ENCODE peak calls at places on chromosomes 4 and X, in four cellular contexts. One of them, this sample, is unnamed.

GRCh38 chr4:124060261-124060918 is 652.1 kb downstream of the ANKRD50 start:
- DNase-seq in prostate gland: peak
- DNase-seq in vagina: no peak
- DNase-seq in sigmoid colon: peak
- DNase-seq in this sample: peak

GRCh38 chr4:40335508-40335860 is 351 bp downstream of the CHRNA9 start:
- DNase-seq in vagina: no peak
- DNase-seq in prostate gland: no peak
- DNase-seq in sigmoid colon: no peak
- DNase-seq in this sample: no peak

GRCh38 chr4:85806346-85806745 is 331.4 kb downstream of the ARHGAP24 start:
- DNase-seq in prostate gland: no peak
- DNase-seq in sigmoid colon: no peak
- DNase-seq in vagina: no peak
- DNase-seq in this sample: no peak

GRCh38 chrX:31219174-31219573 is 147.3 kb upstream of the FTHL17 start:
- DNase-seq in sigmoid colon: no peak
- DNase-seq in prostate gland: no peak
- DNase-seq in vagina: no peak
- DNase-seq in this sample: no peak

GRCh38 chr4:184382189-184382846 is 92.0 kb downstream of the IRF2 start:
- DNase-seq in prostate gland: no peak
- DNase-seq in sigmoid colon: no peak
- DNase-seq in vagina: no peak
- DNase-seq in this sample: no peak

GRCh38 chr4:120517966-120518365 is 404.6 kb downstream of the PRDM5 start:
- DNase-seq in vagina: no peak
- DNase-seq in sigmoid colon: peak
- DNase-seq in prostate gland: peak
- DNase-seq in this sample: no peak

GRCh38 chr4:151355155-151355554 is 29.8 kb upstream of the SH3D19 start:
- DNase-seq in sigmoid colon: no peak
- DNase-seq in vagina: no peak
- DNase-seq in prostate gland: no peak
- DNase-seq in this sample: no peak

GRCh38 chrX:17375631-17376380 is 806 bp downstream of the NHS start:
- DNase-seq in vagina: no peak
- DNase-seq in sigmoid colon: peak
- DNase-seq in prostate gland: no peak
- DNase-seq in this sample: peak

GRCh38 chrX:71910526-71911022 is at the start of gene NHSL2:
- DNase-seq in prostate gland: no peak
- DNase-seq in vagina: no peak
- DNase-seq in sigmoid colon: peak
- DNase-seq in this sample: no peak

GRCh38 chr4:154614306-154614705 is 1.9 kb upstream of the FGG start:
- DNase-seq in vagina: no peak
- DNase-seq in sigmoid colon: no peak
- DNase-seq in prostate gland: no peak
- DNase-seq in this sample: no peak

GRCh38 chr4:80143305-80143679 is 54.0 kb upstream of the PRDM8 start:
- DNase-seq in prostate gland: no peak
- DNase-seq in sigmoid colon: no peak
- DNase-seq in vagina: no peak
- DNase-seq in this sample: no peak

GRCh38 chr4:37471971-37472370 is 214.2 kb downstream of the RELL1 start:
- DNase-seq in prostate gland: peak
- DNase-seq in sigmoid colon: no peak
- DNase-seq in vagina: no peak
- DNase-seq in this sample: peak

GRCh38 chrX:46912098-46912672 is at the start of gene JADE3:
- DNase-seq in sigmoid colon: peak
- DNase-seq in prostate gland: peak
- DNase-seq in vagina: no peak
- DNase-seq in this sample: peak

GRCh38 chr4:174383783-174384182 is 100.1 kb downstream of the CEP44 start:
- DNase-seq in prostate gland: no peak
- DNase-seq in vagina: no peak
- DNase-seq in sigmoid colon: no peak
- DNase-seq in this sample: no peak

GRCh38 chrX:7088968-7089615 is 58.4 kb upstream of the STS start:
- DNase-seq in sigmoid colon: no peak
- DNase-seq in vagina: no peak
- DNase-seq in prostate gland: no peak
- DNase-seq in this sample: no peak

GRCh38 chr4:23717528-23718248 is 172.2 kb downstream of the PPARGC1A start:
- DNase-seq in vagina: no peak
- DNase-seq in prostate gland: no peak
- DNase-seq in sigmoid colon: no peak
- DNase-seq in this sample: no peak

GRCh38 chr4:8552581-8553205 is 27.5 kb upstream of the GPR78 start:
- DNase-seq in vagina: no peak
- DNase-seq in prostate gland: no peak
- DNase-seq in sigmoid colon: no peak
- DNase-seq in this sample: no peak

GRCh38 chr4:112517067-112517588 is 1.1 kb upstream of the NEUROG2 start:
- DNase-seq in prostate gland: no peak
- DNase-seq in vagina: no peak
- DNase-seq in sigmoid colon: no peak
- DNase-seq in this sample: no peak

GRCh38 chr4:165359501-165359900 is 19.3 kb upstream of the CPE start:
- DNase-seq in prostate gland: no peak
- DNase-seq in vagina: no peak
- DNase-seq in sigmoid colon: no peak
- DNase-seq in this sample: no peak

GRCh38 chr4:185657699-185658098 is 122.4 kb upstream of the PDLIM3 start:
- DNase-seq in sigmoid colon: no peak
- DNase-seq in vagina: no peak
- DNase-seq in prostate gland: no peak
- DNase-seq in this sample: no peak

GRCh38 chr4:185656467-185656890 is 121.2 kb upstream of the PDLIM3 start:
- DNase-seq in prostate gland: peak
- DNase-seq in sigmoid colon: peak
- DNase-seq in vagina: no peak
- DNase-seq in this sample: peak

GRCh38 chr4:185657191-185657590 is 121.9 kb upstream of the PDLIM3 start:
- DNase-seq in prostate gland: no peak
- DNase-seq in sigmoid colon: peak
- DNase-seq in vagina: no peak
- DNase-seq in this sample: no peak

GRCh38 chr4:185654311-185654710 is 119.0 kb upstream of the PDLIM3 start:
- DNase-seq in vagina: no peak
- DNase-seq in prostate gland: no peak
- DNase-seq in sigmoid colon: no peak
- DNase-seq in this sample: no peak

GRCh38 chr4:185654965-185655554 is 119.8 kb upstream of the PDLIM3 start:
- DNase-seq in vagina: no peak
- DNase-seq in sigmoid colon: no peak
- DNase-seq in prostate gland: no peak
- DNase-seq in this sample: no peak
- TF ChIP-seq POLR2AphosphoS5 in vagina: no peak
- TF ChIP-seq POLR2AphosphoS5 in sigmoid colon: peak
- TF ChIP-seq POLR2AphosphoS5 in prostate gland: peak
- TF ChIP-seq POLR2AphosphoS5 in this sample: no peak

GRCh38 chr4:4694812-4695211 is 153.0 kb upstream of the STX18 start:
- DNase-seq in sigmoid colon: no peak
- DNase-seq in prostate gland: no peak
- DNase-seq in vagina: no peak
- DNase-seq in this sample: no peak

GRCh38 chr4:4694296-4694772 is 152.5 kb upstream of the STX18 start:
- DNase-seq in vagina: no peak
- DNase-seq in prostate gland: peak
- DNase-seq in sigmoid colon: no peak
- DNase-seq in this sample: no peak

GRCh38 chr4:4693755-4694295 is 152.0 kb upstream of the STX18 start:
- DNase-seq in prostate gland: no peak
- DNase-seq in sigmoid colon: no peak
- DNase-seq in vagina: no peak
- DNase-seq in this sample: no peak

GRCh38 chr4:4695497-4695896 is 153.6 kb upstream of the STX18 start:
- DNase-seq in vagina: no peak
- DNase-seq in prostate gland: no peak
- DNase-seq in sigmoid colon: no peak
- DNase-seq in this sample: no peak

DNA sequence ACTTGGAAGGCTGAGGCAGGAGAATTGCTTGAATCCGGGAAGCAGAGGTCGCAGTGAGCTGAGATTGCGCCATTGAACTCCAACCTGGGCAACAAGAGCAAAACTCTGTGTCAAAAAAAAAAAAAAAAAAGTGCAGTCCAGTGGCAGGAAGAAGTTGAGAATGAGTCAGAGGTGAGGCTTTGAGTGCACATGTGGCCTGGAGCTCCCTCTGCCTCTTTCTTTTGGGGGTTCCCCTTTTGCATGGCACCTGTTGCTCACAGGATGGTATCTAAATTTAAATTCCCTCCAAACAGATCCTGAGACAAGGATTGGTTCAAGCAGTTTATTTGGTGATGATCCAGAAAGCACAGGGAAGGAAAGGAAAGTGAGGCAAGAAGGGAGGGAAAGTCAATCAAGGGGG is 151.4 kb upstream of the STX18 start:
- DNase-seq in sigmoid colon: no peak
- DNase-seq in prostate gland: no peak
- DNase-seq in vagina: no peak
- DNase-seq in this sample: no peak
- TF ChIP-seq CTCF in sigmoid colon: no peak
- TF ChIP-seq CTCF in prostate gland: no peak
- TF ChIP-seq CTCF in vagina: no peak
- TF ChIP-seq CTCF in this sample: no peak

GRCh38 chrX:103066606-103067005 is 2.6 kb upstream of the BEX1 start:
- DNase-seq in sigmoid colon: no peak
- DNase-seq in prostate gland: no peak
- DNase-seq in vagina: no peak
- DNase-seq in this sample: no peak

GRCh38 chrX:103061486-103061885 is 2.5 kb downstream of the BEX1 start:
- DNase-seq in prostate gland: no peak
- DNase-seq in vagina: no peak
- DNase-seq in sigmoid colon: no peak
- DNase-seq in this sample: no peak

GRCh38 chrX:103063191-103063845 is 653 bp downstream of the BEX1 start:
- DNase-seq in prostate gland: no peak
- DNase-seq in vagina: no peak
- DNase-seq in sigmoid colon: no peak
- DNase-seq in this sample: no peak

GRCh38 chrX:103063918-103064434 is at the start of gene BEX1:
- DNase-seq in prostate gland: peak
- DNase-seq in vagina: no peak
- DNase-seq in sigmoid colon: peak
- DNase-seq in this sample: peak
- H3K4me3 ChIP-seq in prostate gland: peak
- H3K4me3 ChIP-seq in vagina: peak
- H3K4me3 ChIP-seq in sigmoid colon: peak
- H3K4me3 ChIP-seq in this sample: peak

GRCh38 chr4:38805530-38806145 is 1.0 kb upstream of the TLR1 start:
- DNase-seq in prostate gland: no peak
- DNase-seq in vagina: no peak
- DNase-seq in sigmoid colon: no peak
- DNase-seq in this sample: no peak

GRCh38 chr4:38800956-38801450 is 3.6 kb downstream of the TLR1 start:
- DNase-seq in sigmoid colon: no peak
- DNase-seq in vagina: no peak
- DNase-seq in prostate gland: no peak
- DNase-seq in this sample: no peak

GRCh38 chr4:38802561-38803355 is 1.8 kb downstream of the TLR1 start:
- DNase-seq in sigmoid colon: no peak
- DNase-seq in prostate gland: no peak
- DNase-seq in vagina: no peak
- DNase-seq in this sample: no peak

GRCh38 chr4:38804654-38805295 is at the start of gene TLR1:
- DNase-seq in vagina: no peak
- DNase-seq in sigmoid colon: no peak
- DNase-seq in prostate gland: no peak
- DNase-seq in this sample: no peak

GRCh38 chr4:38803833-38804653 is 548 bp downstream of the TLR1 start:
- DNase-seq in prostate gland: no peak
- DNase-seq in sigmoid colon: no peak
- DNase-seq in vagina: no peak
- DNase-seq in this sample: no peak
- TF ChIP-seq POLR2AphosphoS5 in prostate gland: no peak
- TF ChIP-seq POLR2AphosphoS5 in sigmoid colon: no peak
- TF ChIP-seq POLR2AphosphoS5 in vagina: no peak
- TF ChIP-seq POLR2AphosphoS5 in this sample: no peak

GRCh38 chr4:6680372-6681034 is 13.2 kb upstream of the S100P start:
- DNase-seq in vagina: no peak
- DNase-seq in prostate gland: no peak
- DNase-seq in sigmoid colon: no peak
- DNase-seq in this sample: no peak
- TF ChIP-seq CTCF in vagina: no peak
- TF ChIP-seq CTCF in prostate gland: no peak
- TF ChIP-seq CTCF in sigmoid colon: no peak
- TF ChIP-seq CTCF in this sample: no peak

GRCh38 chrX:13764765-13765164 is 30.2 kb downstream of the OFD1 start:
- DNase-seq in vagina: no peak
- DNase-seq in sigmoid colon: no peak
- DNase-seq in prostate gland: peak
- DNase-seq in this sample: peak
- H3K4me3 ChIP-seq in vagina: no peak
- H3K4me3 ChIP-seq in sigmoid colon: no peak
- H3K4me3 ChIP-seq in prostate gland: no peak
- H3K4me3 ChIP-seq in this sample: no peak

DNA sequence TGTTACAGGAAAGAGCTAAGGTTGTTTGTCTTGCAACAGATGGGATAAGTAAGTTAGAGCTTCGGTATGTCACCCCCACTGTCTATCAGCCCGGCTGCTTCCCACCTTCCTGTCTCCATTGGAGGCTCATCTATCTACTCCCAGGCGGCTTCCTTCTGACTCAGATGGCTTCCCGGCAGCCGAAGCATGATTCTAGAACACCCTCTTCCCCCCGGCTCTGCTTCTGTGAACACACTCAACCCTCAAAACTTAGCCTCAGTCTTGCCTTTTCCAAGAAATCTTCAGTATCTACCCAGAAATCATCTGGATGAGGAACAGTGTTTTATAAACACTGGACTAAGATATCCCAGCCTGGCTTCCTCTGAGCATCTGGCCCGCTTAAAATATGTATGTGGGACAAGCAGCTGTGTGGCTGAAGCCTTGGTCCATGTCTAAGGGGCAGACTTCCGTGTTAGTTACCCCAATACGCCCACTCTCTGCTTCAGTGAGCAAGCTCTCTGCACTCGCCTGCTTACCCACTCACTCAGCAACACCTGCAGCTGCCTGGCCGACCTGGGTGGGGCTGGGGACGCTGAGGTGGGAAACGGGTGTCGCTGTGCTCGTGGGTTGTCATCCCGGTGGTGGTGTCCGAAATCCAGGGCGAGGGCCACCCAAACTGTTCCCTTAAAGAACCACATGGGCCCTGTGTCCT is 12.0 kb upstream of the SLC2A9 start:
- DNase-seq in vagina: no peak
- DNase-seq in prostate gland: no peak
- DNase-seq in sigmoid colon: peak
- DNase-seq in this sample: no peak
- TF ChIP-seq POLR2AphosphoS5 in vagina: no peak
- TF ChIP-seq POLR2AphosphoS5 in prostate gland: no peak
- TF ChIP-seq POLR2AphosphoS5 in sigmoid colon: peak
- TF ChIP-seq POLR2AphosphoS5 in this sample: peak